ENCODE peak calls at places on chromosome 18, in nine cellular contexts. E, P, V, L, C, B, S, K and A are unnamed samples.

GRCh38 chr18:44149706-44150105 is 531.0 kb upstream of the SETBP1 start:
- DNase-seq in E (no peak), P (peak; percentile 61), V (peak; percentile 48), L (peak; percentile 75), C (peak; percentile 4), B (peak; percentile 60), S (no peak), K (no peak), A (no peak)

GRCh38 chr18:4125939-4126250 is 329.2 kb downstream of the DLGAP1 start:
- DNase-seq in E (no peak), P (no peak), V (no peak), L (no peak), C (no peak), B (no peak), S (no peak), K (no peak), A (no peak)

GRCh38 chr18:44060197-44060596 is 620.5 kb upstream of the SETBP1 start:
- DNase-seq in E (no peak), P (no peak), V (no peak), L (no peak), C (no peak), B (no peak), S (no peak), K (no peak), A (no peak)

GRCh38 chr18:50113726-50114125 is 81.2 kb downstream of the MYO5B start:
- DNase-seq in E (no peak), P (no peak), V (no peak), L (no peak), C (no peak), B (no peak), S (no peak), K (no peak), A (no peak)

GRCh38 chr18:199214-199613 is 40.9 kb downstream of the USP14 start:
- DNase-seq in E (no peak), P (no peak), V (no peak), L (no peak), C (no peak), B (no peak), S (no peak), K (no peak), A (no peak)

GRCh38 chr18:66558773-66559172 is 45.1 kb downstream of the CDH19 start:
- DNase-seq in E (no peak), P (no peak), V (no peak), L (no peak), C (no peak), B (peak; percentile 2), S (no peak), K (no peak), A (no peak)

GRCh38 chr18:70354080-70354479 is 65.2 kb downstream of the SOCS6 start:
- DNase-seq in E (no peak), P (no peak), V (no peak), L (no peak), C (no peak), B (no peak), S (no peak), K (no peak), A (no peak)

GRCh38 chr18:14912967-14913366 is 165.0 kb downstream of the ANKRD30B start:
- DNase-seq in E (no peak), P (no peak), V (peak; percentile 5), L (no peak), C (no peak), B (no peak), S (no peak), K (no peak), A (no peak)

GRCh38 chr18:45457933-45458332 is 157.3 kb upstream of the SLC14A2 start:
- DNase-seq in E (no peak), P (no peak), V (no peak), L (no peak), C (no peak), B (no peak), S (no peak), K (no peak), A (no peak)

DNA sequence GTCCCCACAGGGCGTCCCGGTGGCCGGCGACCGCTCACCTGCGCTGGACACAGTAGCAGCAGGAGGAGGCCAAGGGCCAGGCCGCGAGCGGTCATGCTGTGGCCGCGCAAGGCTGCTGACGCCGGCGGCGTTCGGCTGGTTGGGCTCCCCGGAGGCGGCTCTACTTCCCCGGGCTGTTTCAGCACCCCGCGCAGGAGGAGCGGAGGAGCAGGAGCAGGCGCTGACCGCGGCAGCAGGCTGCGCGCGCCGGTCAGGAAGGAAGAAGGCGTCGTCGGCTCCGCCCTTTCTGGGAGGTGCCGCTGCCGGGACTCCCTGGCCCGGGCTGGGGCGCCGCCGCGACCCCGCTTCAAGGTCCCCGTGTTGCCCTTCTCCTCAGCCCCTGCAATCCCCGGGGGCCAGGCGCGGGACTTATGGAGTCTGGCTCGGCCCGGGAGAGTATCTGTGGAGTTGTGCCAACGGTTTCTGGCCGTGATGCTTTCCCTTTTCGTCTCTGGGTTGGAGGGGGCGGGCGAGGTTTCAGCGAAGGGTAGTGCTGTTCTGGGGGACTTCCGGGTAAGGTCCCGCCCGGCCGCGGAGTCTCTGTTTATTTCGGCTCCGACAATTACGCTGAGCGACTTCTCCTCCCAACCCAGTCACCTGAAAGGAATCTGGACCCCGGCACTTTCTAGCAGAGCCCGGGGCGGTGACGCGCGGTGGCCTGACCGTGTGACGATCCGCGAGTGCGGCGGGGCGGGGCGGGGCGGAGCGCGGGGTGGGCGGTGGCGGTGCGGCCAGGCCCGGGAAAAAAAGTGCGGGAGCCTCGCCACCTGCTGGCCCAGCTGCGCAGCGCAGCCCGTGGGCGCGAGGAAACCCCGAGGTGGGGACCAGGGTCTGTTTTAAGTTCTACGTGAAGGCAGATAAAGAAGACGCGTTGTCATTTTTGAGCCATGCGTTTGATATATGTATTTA is at the start of gene NPC1:
- DNase-seq in E (peak; percentile 94), P (peak; percentile 98), V (peak; percentile 93), L (peak; percentile 94), C (no peak), B (peak; percentile 91), S (peak; percentile 84), K (peak; percentile 85), A (peak; percentile 93)
- TF ChIP-seq CTCF in E (peak; percentile 88), P (peak; percentile 96), V (peak; percentile 80), L (peak; percentile 88), C (peak; percentile 92), B (peak; percentile 92), S (peak; percentile 97), K (peak; percentile 93), A (peak; percentile 96)

DNA sequence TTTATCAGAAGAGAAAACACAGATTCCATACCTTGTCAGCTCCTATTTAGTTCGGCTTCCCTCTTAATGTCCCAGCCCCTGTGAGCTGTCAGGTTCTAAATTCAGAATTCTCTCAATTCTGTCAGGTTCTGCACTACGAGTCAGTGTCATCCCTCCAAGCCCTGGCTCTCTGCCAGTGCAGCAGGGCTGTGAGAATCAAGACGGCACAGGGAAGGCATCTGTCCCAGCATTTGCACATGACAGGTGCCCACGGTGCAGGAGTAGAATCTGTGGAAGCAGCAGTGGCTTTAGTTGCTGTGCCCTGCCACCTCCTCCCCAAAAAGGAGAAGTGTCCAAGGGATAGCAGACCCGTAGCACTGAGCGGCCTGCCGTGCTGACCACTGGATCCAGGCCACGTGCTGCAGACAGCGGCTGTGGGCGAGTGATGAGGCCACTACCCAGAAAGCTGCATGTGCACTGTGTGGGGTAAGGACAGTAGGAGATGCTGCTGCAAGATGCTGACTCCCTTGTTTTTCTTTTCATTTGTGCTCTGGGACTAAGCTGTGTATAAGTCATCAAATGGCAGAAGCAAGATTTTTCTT is 12.8 kb downstream of the RBFA start:
- DNase-seq in E (no peak), P (no peak), V (no peak), L (no peak), C (no peak), B (no peak), S (no peak), K (no peak), A (no peak)
- TF ChIP-seq CTCF in E (no peak), P (no peak), V (no peak), L (no peak), C (no peak), B (no peak), S (no peak), K (no peak), A (no peak)

DNA sequence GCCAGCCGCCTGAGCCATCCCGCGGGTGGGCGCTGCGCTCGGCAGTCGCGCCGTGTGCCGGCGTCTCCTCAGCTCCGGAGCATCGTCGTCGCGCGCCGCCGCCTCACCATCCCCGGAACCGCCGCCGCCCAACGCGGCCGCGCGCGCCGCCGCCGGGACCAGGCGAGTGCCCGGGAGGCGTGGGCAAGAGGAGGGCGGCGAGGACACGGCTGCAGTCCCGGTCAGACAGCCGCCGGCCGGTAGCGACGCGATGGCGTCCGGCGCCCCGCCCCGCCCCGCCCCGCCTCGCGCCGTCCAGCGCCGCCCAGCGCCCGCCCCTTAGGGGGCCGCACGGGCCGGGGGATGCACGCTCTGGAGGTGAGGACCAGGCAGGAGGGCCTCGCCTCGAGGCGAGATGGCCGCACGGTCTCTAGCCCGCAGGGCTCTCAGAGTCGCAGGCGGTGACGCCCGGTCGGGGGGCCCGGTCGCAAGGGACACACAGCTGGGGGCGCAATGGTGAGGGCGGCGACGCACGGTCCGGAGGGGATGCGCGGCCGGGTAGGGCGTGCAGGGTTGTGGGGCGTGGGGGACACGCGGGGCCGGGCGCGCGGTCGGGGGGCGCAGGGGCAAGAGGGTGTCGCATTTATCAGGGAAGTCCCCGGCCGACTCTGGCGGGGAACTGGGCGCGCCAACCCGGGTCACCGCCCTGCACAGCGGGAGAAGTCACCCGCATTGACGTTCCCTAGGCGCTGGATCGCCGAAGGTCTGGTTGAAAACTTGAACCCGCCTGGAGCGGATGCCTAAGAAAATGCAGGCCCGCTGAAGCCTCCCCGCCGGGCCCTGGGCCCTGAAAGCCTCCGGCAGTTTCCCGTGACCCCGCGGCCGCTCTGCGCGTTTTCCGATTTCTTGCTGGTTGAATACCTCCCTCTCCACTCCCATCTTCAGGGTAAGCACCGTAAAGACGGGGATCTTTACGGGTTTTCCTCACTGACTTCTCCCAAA is at the start of gene SPIRE1:
- DNase-seq in E (peak; percentile 72), P (no peak), V (peak; percentile 75), L (peak; percentile 32), C (no peak), B (peak; percentile 64), S (no peak), K (peak; percentile 55), A (peak; percentile 29)
- TF ChIP-seq CTCF in E (no peak), P (no peak), V (no peak), L (no peak), C (no peak), B (no peak), S (no peak), K (no peak), A (no peak)

GRCh38 chr18:9055626-9056025 is 46.9 kb upstream of the NDUFV2 start:
- DNase-seq in E (no peak), P (no peak), V (peak; percentile 11), L (no peak), C (no peak), B (no peak), S (no peak), K (no peak), A (no peak)

GRCh38 chr18:9053814-9054213 is 48.7 kb upstream of the NDUFV2 start:
- DNase-seq in E (no peak), P (no peak), V (no peak), L (no peak), C (no peak), B (no peak), S (no peak), K (no peak), A (no peak)

GRCh38 chr18:9058426-9058825 is 44.1 kb upstream of the NDUFV2 start:
- DNase-seq in E (no peak), P (no peak), V (peak; percentile 47), L (peak; percentile 49), C (no peak), B (no peak), S (no peak), K (no peak), A (no peak)

GRCh38 chr18:9057646-9058045 is 44.9 kb upstream of the NDUFV2 start:
- DNase-seq in E (no peak), P (no peak), V (no peak), L (no peak), C (no peak), B (no peak), S (no peak), K (no peak), A (no peak)

GRCh38 chr18:9055185-9055584 is 47.3 kb upstream of the NDUFV2 start:
- DNase-seq in E (no peak), P (no peak), V (peak; percentile 93), L (peak; percentile 95), C (peak; percentile 42), B (peak; percentile 80), S (no peak), K (no peak), A (no peak)
- TF ChIP-seq CTCF in E (no peak), P (peak; percentile 72), V (peak; percentile 43), L (peak; percentile 14), C (no peak), B (peak; percentile 49), S (no peak), K (no peak), A (no peak)